ENCODE peak calls at places on chromosomes 1 and 21, in ten cellular contexts. Q is T-cell; U is activated B cell treated with CpG ODN at 0.5 μM for 24 hours; N is WTC11; R is activated T-helper 1 cell treated with Interleukin-2 at 50 U/mL for 16 hours; G is Right ventricle myocardium superior; B is iris pigment epithelial cell; E is activated CD4-positive, alpha-beta memory T cell treated with anti-CD3 and anti-CD28 coated beads, Interleukin-2, amount 10 ng/mL, durations not matched to agents 7 days and 5 days; W is activated naive CD4-positive, alpha-beta T cell; F is RPMI7951. Y is an unnamed sample.

GRCh38 chr1:217134857-217135568 is 411.8 kb upstream of the ESRRG start:
- DNase-seq in G (peak; percentile 41), W (no peak), E (no peak), U (no peak), R (no peak), Q (no peak), N (peak; percentile 63), B (peak; percentile 2), F (no peak), Y (no peak)

GRCh38 chr1:172513480-172513879 is 19.5 kb upstream of the SUCO start:
- DNase-seq in B (peak; percentile 15), R (no peak), W (no peak), N (no peak), F (no peak), Q (no peak), U (no peak), G (no peak), E (no peak), Y (no peak)

GRCh38 chr1:178579562-178579961 is 66.7 kb downstream of the TEX35 start:
- DNase-seq in N (no peak), Q (no peak), R (no peak), E (no peak), F (no peak), U (peak; percentile 28), G (no peak), B (no peak), W (no peak), Y (peak; percentile 3)

GRCh38 chr1:41629136-41629535 is 144.7 kb upstream of the EDN2 start:
- DNase-seq in G (no peak), Q (no peak), W (no peak), F (no peak), U (no peak), E (no peak), R (no peak), B (no peak), N (no peak), Y (no peak)

GRCh38 chr1:108117908-108118902 is 81.9 kb downstream of the SLC25A24 start:
- DNase-seq in W (no peak), Q (no peak), E (no peak), F (peak; percentile 85), R (no peak), G (no peak), N (no peak), U (no peak), B (peak; percentile 83), Y (no peak)

GRCh38 chr1:2475571-2475970 is 518 bp upstream of the PLCH2 start:
- DNase-seq in N (no peak), F (no peak), E (no peak), W (no peak), Q (no peak), U (no peak), G (no peak), B (no peak), R (no peak), Y (no peak)

GRCh38 chr21:39536835-39537234 is 75.9 kb upstream of the B3GALT5 start:
- DNase-seq in N (no peak), E (no peak), W (no peak), B (no peak), R (no peak), G (no peak), U (no peak), F (no peak), Q (no peak), Y (no peak)

GRCh38 chr1:171141336-171142051 is 43.6 kb upstream of the FMO2 start:
- DNase-seq in W (no peak), U (no peak), N (no peak), Q (no peak), E (no peak), R (no peak), F (peak; percentile 86), G (peak; percentile 51), B (peak; percentile 96), Y (peak; percentile 4)

GRCh38 chr1:85048296-85049064 is at the start of gene MCOLN3:
- DNase-seq in N (peak; percentile 68), R (peak; percentile 11), W (peak; percentile 29), G (peak; percentile 47), U (peak; percentile 42), B (no peak), E (peak; percentile 54), Q (peak; percentile 7), F (peak; percentile 15), Y (peak; percentile 74)

GRCh38 chr1:56326056-56326455 is 253.3 kb downstream of the PLPP3 start:
- DNase-seq in E (no peak), Q (no peak), G (no peak), F (no peak), U (no peak), N (no peak), R (no peak), W (no peak), B (peak; percentile 31), Y (no peak)

GRCh38 chr1:92848201-92848600 is 16.4 kb downstream of the RPL5 start:
- DNase-seq in E (no peak), W (no peak), B (no peak), G (no peak), R (no peak), F (no peak), Q (no peak), U (no peak), N (no peak), Y (no peak)

GRCh38 chr1:176541663-176542062 is 78.7 kb downstream of the PAPPA2 start:
- DNase-seq in W (no peak), F (no peak), B (peak; percentile 29), E (no peak), Q (no peak), G (no peak), U (no peak), N (no peak), R (no peak), Y (no peak)

GRCh38 chr1:230851291-230851691 is 17.0 kb downstream of the C1orf198 start:
- DNase-seq in Q (no peak), W (no peak), N (peak; percentile 53), G (no peak), E (no peak), U (no peak), R (no peak), B (peak; percentile 78), F (peak; percentile 58), Y (no peak)